ENCODE peak calls at places on chromosome 14, in four cellular contexts. Z is MCF 10A, H is ovary, Q is IMR-90. U is an unnamed sample.

GRCh38 chr14:88625671-88626070 is 62.8 kb downstream of the ZC3H14 start:
- DNase-seq in Q (no peak), H (no peak), Z (no peak), U (no peak)

GRCh38 chr14:89728964-89729363 is 225.6 kb downstream of the EFCAB11 start:
- DNase-seq in H (no peak), Q (no peak), Z (no peak), U (no peak)

GRCh38 chr14:87233266-87233665 is 759.7 kb downstream of the GALC start:
- DNase-seq in Z (no peak), Q (no peak), H (no peak), U (no peak)

GRCh38 chr14:82642425-82642824 is 1108.8 kb upstream of the SEL1L start:
- DNase-seq in Q (no peak), Z (no peak), H (peak; percentile 18), U (no peak)

GRCh38 chr14:96084796-96085195 is 45.6 kb downstream of the C14orf132 start:
- DNase-seq in Q (no peak), H (no peak), Z (no peak), U (no peak)

GRCh38 chr14:65878586-65878985 is 466.1 kb downstream of the FUT8 start:
- DNase-seq in H (no peak), Z (no peak), Q (no peak), U (no peak)

GRCh38 chr14:92386165-92386564 is 63.2 kb downstream of the SLC24A4 start:
- DNase-seq in H (no peak), Q (no peak), Z (no peak), U (no peak)

GRCh38 chr14:99564256-99564902 is 39.6 kb downstream of the CCDC85C start:
- DNase-seq in H (peak; percentile 64), Q (peak; percentile 81), Z (peak; percentile 63), U (peak; percentile 90)

GRCh38 chr14:23608454-23608853 is 27.7 kb upstream of the DHRS2 start:
- DNase-seq in Z (no peak), Q (no peak), H (no peak), U (peak; percentile 57)

GRCh38 chr14:53295985-53296582 is 143.0 kb upstream of the DDHD1 start:
- DNase-seq in Z (peak; percentile 52), H (no peak), Q (peak; percentile 45), U (no peak)

GRCh38 chr14:63436286-63437098 is 106.7 kb downstream of the PPP2R5E start:
- DNase-seq in Q (no peak), H (no peak), Z (no peak), U (no peak)

GRCh38 chr14:41302776-41303175 is 303.9 kb upstream of the LRFN5 start:
- DNase-seq in H (no peak), Z (no peak), Q (no peak), U (no peak)

GRCh38 chr14:75648066-75648838 is 12.4 kb downstream of the ERG28 start:
- DNase-seq in H (peak; percentile 58), Q (peak; percentile 99), Z (peak; percentile 94), U (peak; percentile 91)

GRCh38 chr14:35883677-35884293 is 57.6 kb downstream of the BRMS1L start:
- DNase-seq in Z (peak; percentile 41), Q (peak; percentile 18), H (no peak), U (peak; percentile 60)

GRCh38 chr14:29458547-29458946 is 469.1 kb downstream of the PRKD1 start:
- DNase-seq in H (no peak), Z (no peak), Q (no peak), U (no peak)

GRCh38 chr14:76309572-76310551 is 66.1 kb upstream of the ESRRB start:
- DNase-seq in Z (no peak), Q (no peak), H (no peak), U (no peak)

GRCh38 chr14:75515631-75515999 is 6.7 kb upstream of the BATF start:
- DNase-seq in Q (no peak), Z (no peak), H (no peak), U (no peak)

GRCh38 chr14:102539544-102540309 is 30.2 kb upstream of the ANKRD9 start:
- DNase-seq in Q (peak; percentile 58), Z (peak; percentile 89), H (peak; percentile 66), U (no peak)

GRCh38 chr14:22664261-22664660 is 20.1 kb upstream of the OR6J1 start:
- DNase-seq in H (no peak), Z (no peak), Q (no peak), U (no peak)

GRCh38 chr14:80634106-80634758 is 307.3 kb downstream of the CEP128 start:
- DNase-seq in Z (peak; percentile 71), Q (no peak), H (no peak), U (no peak)

GRCh38 chr14:57464013-57464730 is 29.5 kb downstream of the CCDC198 start:
- DNase-seq in H (no peak), Z (peak; percentile 19), Q (no peak), U (no peak)

GRCh38 chr14:105137481-105138020 is 31.0 kb downstream of the JAG2 start:
- DNase-seq in H (no peak), Q (no peak), Z (no peak), U (no peak)

GRCh38 chr14:50804181-50804721 is 26.7 kb downstream of the NIN start:
- DNase-seq in Z (no peak), H (no peak), Q (peak; percentile 76), U (no peak)

GRCh38 chr14:68756071-68756481 is 36.8 kb downstream of the ZFP36L1 start:
- DNase-seq in Z (no peak), Q (no peak), H (no peak), U (no peak)

GRCh38 chr14:65486856-65487255 is 74.3 kb downstream of the FUT8 start:
- DNase-seq in Q (peak; percentile 42), H (no peak), Z (no peak), U (no peak)

GRCh38 chr14:71452987-71453386 is 479.2 kb upstream of the RGS6 start:
- DNase-seq in Q (no peak), H (no peak), Z (no peak), U (no peak)

GRCh38 chr14:103128631-103129300 is 5.5 kb downstream of the TNFAIP2 start:
- DNase-seq in Z (peak; percentile 85), H (peak; percentile 47), Q (no peak), U (peak; percentile 49)

U was measured in thyroid gland.